ENCODE peak calls at places on chromosome 18, in eight cellular contexts. V is GM12878, A is body of pancreas, T is sigmoid colon, H is HCT116, D is lower leg skin, P is right lobe of liver, K is GM12892. Z is an unnamed sample.

GRCh38 chr18:42274488-42275137 is 319.6 kb downstream of the PIK3C3 start:
- DNase-seq in H (no peak), V (no peak), D (no peak), P (no peak), A (no peak), K (no peak), T (no peak), Z (no peak)

GRCh38 chr18:57997820-57998219 is 46.2 kb upstream of the NEDD4L start:
- DNase-seq in H (no peak), A (no peak), V (no peak), D (no peak), T (no peak), K (no peak), P (no peak), Z (no peak)

GRCh38 chr18:70243131-70243530 is 37.6 kb upstream of the RTTN start:
- DNase-seq in T (no peak), A (no peak), P (no peak), V (no peak), D (no peak), K (no peak), H (peak; percentile 55), Z (no peak)

GRCh38 chr18:39966275-39966674 is 1988.8 kb upstream of the PIK3C3 start:
- DNase-seq in T (no peak), D (no peak), K (no peak), A (no peak), V (no peak), H (no peak), P (no peak), Z (no peak)

GRCh38 chr18:9828794-9829712 is 56.7 kb upstream of the TXNDC2 start:
- DNase-seq in A (no peak), T (no peak), K (no peak), H (no peak), D (no peak), P (no peak), V (no peak), Z (no peak)

GRCh38 chr18:22283397-22283796 is 114.0 kb downstream of the GATA6 start:
- DNase-seq in H (no peak), P (no peak), T (no peak), A (no peak), K (no peak), V (no peak), D (no peak), Z (no peak)

GRCh38 chr18:22695674-22696073 is 237.5 kb upstream of the RBBP8 start:
- DNase-seq in P (no peak), T (no peak), K (no peak), D (no peak), V (no peak), A (no peak), H (no peak), Z (no peak)

GRCh38 chr18:42707080-42707479 is 408.4 kb downstream of the RIT2 start:
- DNase-seq in K (no peak), P (no peak), A (no peak), D (no peak), V (no peak), H (no peak), T (no peak), Z (no peak)

GRCh38 chr18:58649966-58650816 is 21.1 kb upstream of the MALT1 start:
- DNase-seq in V (peak; percentile 80), H (no peak), D (no peak), K (no peak), T (no peak), A (no peak), P (no peak), Z (no peak)

GRCh38 chr18:22674300-22674699 is 256.6 kb upstream of the CTAGE1 start:
- DNase-seq in K (no peak), A (no peak), V (no peak), T (no peak), P (no peak), H (peak; percentile 7), D (no peak), Z (no peak)

GRCh38 chr18:21448301-21448700 is 152.2 kb downstream of the ESCO1 start:
- DNase-seq in A (no peak), H (no peak), D (no peak), P (no peak), V (no peak), K (no peak), T (no peak), Z (no peak)

GRCh38 chr18:80070825-80071224 is 36.6 kb downstream of the RBFA start:
- DNase-seq in T (no peak), K (no peak), P (no peak), A (no peak), V (no peak), H (no peak), D (no peak), Z (no peak)

GRCh38 chr18:28115149-28115550 is 61.8 kb downstream of the CDH2 start:
- DNase-seq in P (no peak), T (no peak), K (no peak), H (no peak), D (no peak), A (no peak), V (no peak), Z (no peak)

GRCh38 chr18:10490401-10491289 is 35.2 kb upstream of the NAPG start:
- DNase-seq in D (no peak), P (no peak), H (peak; percentile 73), T (no peak), K (no peak), A (peak; percentile 34), V (peak; percentile 58), Z (no peak)

GRCh38 chr18:39935598-39935997 is 2019.4 kb upstream of the PIK3C3 start:
- DNase-seq in V (no peak), D (no peak), P (no peak), A (no peak), K (no peak), T (no peak), H (no peak), Z (no peak)

GRCh38 chr18:8616026-8616401 is 6.8 kb downstream of the RAB12 start:
- DNase-seq in D (no peak), H (no peak), T (no peak), K (no peak), P (no peak), V (no peak), A (no peak), Z (no peak)

GRCh38 chr18:8619835-8620577 is 10.8 kb downstream of the RAB12 start:
- DNase-seq in K (no peak), P (no peak), H (no peak), T (no peak), V (no peak), D (no peak), A (no peak), Z (no peak)

GRCh38 chr18:8619041-8619440 is 9.8 kb downstream of the RAB12 start:
- DNase-seq in T (no peak), D (no peak), K (no peak), V (no peak), H (no peak), P (no peak), A (no peak), Z (no peak)

GRCh38 chr18:8615397-8616025 is 6.3 kb downstream of the RAB12 start:
- DNase-seq in T (peak; percentile 74), V (no peak), H (no peak), A (no peak), P (no peak), D (peak; percentile 57), K (no peak), Z (no peak)

GRCh38 chr18:8617907-8618306 is 8.7 kb downstream of the RAB12 start:
- DNase-seq in D (no peak), A (no peak), H (no peak), K (no peak), T (no peak), V (no peak), P (no peak), Z (no peak)
- TF ChIP-seq POLR2A in D (no peak), A (no peak), H (no peak), K (no peak), T (no peak), V (peak; percentile 57), P (no peak), Z (no peak)

GRCh38 chr18:5106730-5107129 is 90.3 kb downstream of the AKAIN1 start:
- DNase-seq in V (no peak), H (no peak), D (no peak), A (no peak), K (no peak), P (no peak), T (no peak), Z (no peak)
- TF ChIP-seq POLR2A in V (no peak), H (no peak), D (no peak), A (no peak), K (no peak), P (no peak), T (no peak), Z (no peak)

GRCh38 chr18:49858309-49859005 is 45.1 kb upstream of the ACAA2 start:
- DNase-seq in A (peak; percentile 79), V (no peak), K (peak; percentile 48), P (peak; percentile 65), H (peak; percentile 68), D (no peak), T (peak; percentile 73), Z (no peak)
- TF ChIP-seq POLR2A in A (no peak), V (no peak), K (no peak), P (no peak), H (no peak), D (no peak), T (no peak), Z (no peak)

GRCh38 chr18:62523631-62524442 is 1.0 kb downstream of the ZCCHC2 start:
- DNase-seq in D (peak; percentile 37), V (no peak), K (peak; percentile 18), H (no peak), T (peak; percentile 82), A (peak; percentile 64), P (peak; percentile 56), Z (peak; percentile 10)

GRCh38 chr18:62526098-62527025 is 3.5 kb downstream of the ZCCHC2 start:
- DNase-seq in K (peak; percentile 53), P (peak; percentile 92), T (peak; percentile 92), A (peak; percentile 77), V (peak; percentile 48), D (peak; percentile 78), H (peak; percentile 57), Z (no peak)

GRCh38 chr18:62523255-62523588 is 397 bp downstream of the ZCCHC2 start:
- DNase-seq in A (no peak), D (no peak), K (no peak), T (no peak), V (no peak), P (no peak), H (no peak), Z (peak; percentile 41)

GRCh38 chr18:62525611-62526010 is 2.8 kb downstream of the ZCCHC2 start:
- DNase-seq in V (no peak), T (no peak), D (no peak), K (no peak), H (no peak), A (no peak), P (no peak), Z (no peak)

DNA sequence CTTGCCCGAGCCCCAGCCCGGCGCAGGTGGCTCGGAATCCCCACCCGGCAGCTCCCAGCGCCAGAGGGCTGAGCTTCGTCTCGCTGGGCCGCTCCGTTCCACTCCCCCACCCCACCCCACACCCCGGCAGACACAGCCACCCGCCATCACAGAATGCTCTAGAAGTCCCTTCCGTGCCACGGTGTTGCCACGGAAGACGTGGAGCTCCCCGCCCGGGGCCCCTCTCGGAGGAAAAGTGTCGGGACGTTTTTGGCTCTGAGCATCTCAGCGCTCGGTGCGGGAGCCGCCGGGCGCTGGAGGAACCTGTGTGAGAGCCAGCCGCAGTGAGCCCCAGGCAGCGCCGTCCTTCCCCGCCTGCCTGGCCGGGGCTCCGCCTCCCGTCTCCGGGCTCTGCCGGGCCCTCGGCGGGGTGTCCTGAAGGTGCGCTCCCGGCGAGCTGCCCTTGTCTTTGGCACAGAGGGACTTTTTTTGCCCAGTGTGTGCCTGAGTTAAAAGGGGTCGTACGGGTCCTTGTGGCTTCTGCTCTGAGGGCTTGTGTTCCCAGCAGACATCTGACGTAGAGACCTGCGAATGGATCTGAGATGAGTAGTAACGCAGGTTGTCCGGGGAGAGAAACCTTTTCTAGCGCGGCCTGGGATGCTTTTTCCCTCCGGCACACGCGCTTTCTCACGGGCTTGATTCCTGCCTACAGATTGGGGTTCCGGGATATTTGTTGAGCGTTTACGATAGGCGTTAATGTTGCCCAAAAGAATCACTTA is 1.8 kb downstream of the ZCCHC2 start:
- DNase-seq in A (peak; percentile 62), T (peak; percentile 79), P (peak; percentile 70), V (no peak), D (peak; percentile 43), K (peak; percentile 37), H (no peak), Z (peak; percentile 18)
- TF ChIP-seq POLR2A in A (peak; percentile 80), T (peak; percentile 66), P (peak; percentile 41), V (peak; percentile 78), D (no peak), K (no peak), H (no peak), Z (no peak)

Z was measured in esophagus squamous epithelium.